ENCODE peak calls at places on chromosomes 5 and 9, in six cellular contexts. C is SJSA1; P is NCI-H748 treated with DMSO at 0.1 percent for 48 hours; N is fibroblast of the aortic adventitia; Y is activated CD8-positive, alpha-beta T cell treated with anti-CD3 and anti-CD28 coated beads, Interleukin-2, amount 10 ng/mL, durations not matched to agents 7 days and 5 days; E is GM04503. F is an unnamed sample.

GRCh38 chr9:136648746-136649145 is 14.0 kb upstream of the EGFL7 start:
- DNase-seq in C (no peak), P (no peak), N (no peak), Y (no peak), E (no peak), F (no peak)

GRCh38 chr9:136117291-136118060 is 1.2 kb downstream of the TMEM250 start:
- DNase-seq in C (no peak), P (no peak), N (peak), Y (peak), E (no peak), F (peak)

GRCh38 chr5:95986937-95987520 is 25.4 kb upstream of the ELL2 start:
- DNase-seq in C (no peak), P (no peak), N (no peak), Y (no peak), E (no peak), F (no peak)

GRCh38 chr5:137071941-137072340 is 427.2 kb downstream of the SPOCK1 start:
- DNase-seq in C (no peak), P (no peak), N (peak), Y (no peak), E (no peak), F (no peak)

GRCh38 chr5:59184769-59185168 is 601.9 kb downstream of the RAB3C start:
- DNase-seq in C (no peak), P (no peak), N (no peak), Y (no peak), E (no peak), F (no peak)

GRCh38 chr5:144236479-144236878 is 65.8 kb downstream of the KCTD16 start:
- DNase-seq in C (no peak), P (no peak), N (no peak), Y (no peak), E (no peak), F (no peak)

GRCh38 chr5:15693933-15694332 is 194.0 kb downstream of the FBXL7 start:
- DNase-seq in C (no peak), P (no peak), N (no peak), Y (no peak), E (no peak), F (no peak)

GRCh38 chr9:125700791-125701190 is 6.2 kb downstream of the MAPKAP1 start:
- DNase-seq in C (no peak), P (no peak), N (peak), Y (no peak), E (no peak), F (no peak)

GRCh38 chr9:131179561-131180219 is 54.3 kb downstream of the NUP214 start:
- DNase-seq in C (peak), P (no peak), N (peak), Y (no peak), E (peak), F (no peak)

GRCh38 chr9:113912816-113913215 is 36.7 kb downstream of the ZNF618 start:
- DNase-seq in C (no peak), P (no peak), N (no peak), Y (no peak), E (no peak), F (no peak)

GRCh38 chr9:106885451-106885850 is 22.5 kb downstream of the ZNF462 start:
- DNase-seq in C (no peak), P (no peak), N (peak), Y (no peak), E (peak), F (no peak)

GRCh38 chr9:13205824-13206223 is 73.7 kb downstream of the MPDZ start:
- DNase-seq in C (no peak), P (no peak), N (no peak), Y (no peak), E (no peak), F (no peak)

GRCh38 chr9:137815256-137816255 is 62.0 kb upstream of the CACNA1B start:
- DNase-seq in C (no peak), P (no peak), N (no peak), Y (no peak), E (no peak), F (no peak)

GRCh38 chr5:139774980-139775654 is 20.5 kb upstream of the PSD2 start:
- DNase-seq in C (peak), P (no peak), N (peak), Y (peak), E (no peak), F (peak)

GRCh38 chr9:134619456-134619982 is 22.1 kb upstream of the COL5A1 start:
- DNase-seq in C (no peak), P (no peak), N (no peak), Y (no peak), E (no peak), F (no peak)

GRCh38 chr5:177066227-177066626 is 20.5 kb upstream of the FGFR4 start:
- DNase-seq in C (no peak), P (no peak), N (no peak), Y (no peak), E (no peak), F (no peak)

GRCh38 chr9:37046683-37047082 is 12.6 kb upstream of the PAX5 start:
- DNase-seq in C (no peak), P (no peak), N (no peak), Y (no peak), E (no peak), F (no peak)

GRCh38 chr9:104572612-104573011 is 3.6 kb downstream of the OR13C8 start:
- DNase-seq in C (no peak), P (no peak), N (no peak), Y (no peak), E (no peak), F (no peak)

GRCh38 chr5:93299596-93300308 is 281.3 kb downstream of the NR2F1-AS1 start:
- DNase-seq in C (no peak), P (no peak), N (no peak), Y (no peak), E (no peak), F (peak)

GRCh38 chr9:86503926-86504325 is 149.7 kb upstream of the TUT7 start:
- DNase-seq in C (no peak), P (no peak), N (no peak), Y (no peak), E (no peak), F (no peak)

GRCh38 chr9:121776009-121776738 is 124.7 kb downstream of the DAB2IP start:
- DNase-seq in C (no peak), P (no peak), N (no peak), Y (no peak), E (no peak), F (no peak)

GRCh38 chr5:146721073-146721830 is 157.3 kb downstream of the PPP2R2B start:
- DNase-seq in C (no peak), P (no peak), N (no peak), Y (no peak), E (no peak), F (no peak)

GRCh38 chr5:20359377-20359776 is 371.4 kb upstream of the CDH18 start:
- DNase-seq in C (no peak), P (no peak), N (no peak), Y (no peak), E (no peak), F (no peak)

GRCh38 chr5:1747803-1748085 is 51.9 kb downstream of the MRPL36 start:
- DNase-seq in C (no peak), P (no peak), N (no peak), Y (no peak), E (no peak), F (no peak)

GRCh38 chr5:51465165-51465564 is 81.9 kb downstream of the ISL1 start:
- DNase-seq in C (no peak), P (no peak), N (no peak), Y (no peak), E (no peak), F (no peak)

GRCh38 chr9:137492464-137493162 is 33.5 kb upstream of the NSMF start:
- DNase-seq in C (no peak), P (no peak), N (no peak), Y (no peak), E (no peak), F (no peak)

GRCh38 chr9:116555556-116556180 is 131.4 kb upstream of the TRIM32 start:
- DNase-seq in C (no peak), P (no peak), N (no peak), Y (no peak), E (no peak), F (no peak)

GRCh38 chr9:116656535-116656934 is 30.6 kb upstream of the TRIM32 start:
- DNase-seq in C (no peak), P (no peak), N (no peak), Y (no peak), E (no peak), F (no peak)

GRCh38 chr9:123996731-123997421 is 14.7 kb upstream of the LHX2 start:
- DNase-seq in C (no peak), P (no peak), N (peak), Y (no peak), E (no peak), F (no peak)

GRCh38 chr5:173618927-173619519 is 2.6 kb upstream of the BOD1 start:
- DNase-seq in C (peak), P (peak), N (peak), Y (peak), E (no peak), F (peak)

GRCh38 chr9:2622361-2623045 is 916 bp downstream of the VLDLR start:
- DNase-seq in C (peak), P (no peak), N (peak), Y (peak), E (no peak), F (peak)

GRCh38 chr5:91188755-91189154 is 194.4 kb downstream of the ARRDC3 start:
- DNase-seq in C (no peak), P (no peak), N (no peak), Y (no peak), E (no peak), F (no peak)

GRCh38 chr5:175863316-175863715 is 8.1 kb upstream of the CPLX2 start:
- DNase-seq in C (no peak), P (no peak), N (no peak), Y (no peak), E (no peak), F (no peak)

GRCh38 chr5:103475629-103476240 is 86.9 kb downstream of the NUDT12 start:
- DNase-seq in C (peak), P (peak), N (peak), Y (no peak), E (no peak), F (peak)

GRCh38 chr5:438481-438981 is 4.4 kb upstream of the EXOC3 start:
- DNase-seq in C (no peak), P (no peak), N (no peak), Y (no peak), E (no peak), F (no peak)

GRCh38 chr5:59187772-59188347 is 605.0 kb downstream of the RAB3C start:
- DNase-seq in C (peak), P (no peak), N (peak), Y (no peak), E (no peak), F (no peak)

GRCh38 chr5:96278995-96279394 is 154.1 kb downstream of the PCSK1 start:
- DNase-seq in C (no peak), P (no peak), N (no peak), Y (no peak), E (no peak), F (no peak)

GRCh38 chr5:10632110-10632903 is 68.4 kb downstream of the ANKRD33B start:
- DNase-seq in C (peak), P (no peak), N (no peak), Y (no peak), E (no peak), F (no peak)

GRCh38 chr9:89606049-89606481 is 1.3 kb downstream of the GADD45G start:
- DNase-seq in C (no peak), P (peak), N (peak), Y (peak), E (no peak), F (peak)

F was measured in NCI-H1417.